ENCODE peak calls at places on chromosomes 2 and 18, in nine cellular contexts. Z is SJSA1; U is left lung; I is CD8-positive, alpha-beta T cell; Y is heart right ventricle; J is upper lobe of right lung; R is mesenchymal stem cell; H is psoas muscle; E is OCI-LY7. T is an unnamed sample.

GRCh38 chr18:50372743-50373142 is 2.1 kb upstream of the SKA1 start:
- DNase-seq in Z (no peak), U (no peak), I (no peak), Y (no peak), J (no peak), R (no peak), H (no peak), E (peak; percentile 26), T (no peak)

GRCh38 chr18:24735504-24736243 is 275.2 kb downstream of the HRH4 start:
- DNase-seq in Z (no peak), U (no peak), I (no peak), Y (no peak), J (no peak), R (no peak), H (no peak), E (no peak), T (no peak)

GRCh38 chr2:168961450-168962229 is 60.5 kb downstream of the G6PC2 start:
- DNase-seq in Z (no peak), U (no peak), I (peak; percentile 22), Y (no peak), J (no peak), R (peak; percentile 81), H (no peak), E (peak; percentile 68), T (no peak)

GRCh38 chr2:238155051-238155760 is 3.6 kb upstream of the ERFE start:
- DNase-seq in Z (no peak), U (no peak), I (no peak), Y (peak; percentile 46), J (no peak), R (peak; percentile 86), H (peak; percentile 65), E (no peak), T (no peak)

GRCh38 chr2:60549250-60550150 is 4.0 kb downstream of the BCL11A start:
- DNase-seq in Z (no peak), U (peak; percentile 45), I (no peak), Y (peak; percentile 36), J (peak; percentile 80), R (peak; percentile 39), H (no peak), E (peak; percentile 71), T (no peak)

GRCh38 chr2:149259136-149259535 is 71.3 kb upstream of the LYPD6 start:
- DNase-seq in Z (no peak), U (no peak), I (no peak), Y (no peak), J (no peak), R (no peak), H (no peak), E (no peak), T (no peak)

GRCh38 chr2:70939847-70940580 is 4.3 kb downstream of the ATP6V1B1 start:
- DNase-seq in Z (no peak), U (no peak), I (no peak), Y (no peak), J (peak; percentile 51), R (no peak), H (no peak), E (no peak), T (no peak)

GRCh38 chr18:22563098-22563707 is 145.5 kb upstream of the CTAGE1 start:
- DNase-seq in Z (peak; percentile 65), U (no peak), I (peak; percentile 14), Y (no peak), J (no peak), R (peak; percentile 91), H (no peak), E (peak; percentile 39), T (no peak)

GRCh38 chr18:22485808-22486244 is 68.1 kb upstream of the CTAGE1 start:
- DNase-seq in Z (no peak), U (no peak), I (no peak), Y (no peak), J (no peak), R (peak; percentile 51), H (no peak), E (no peak), T (no peak)

GRCh38 chr18:48667276-48668254 is 128.7 kb downstream of the CTIF start:
- DNase-seq in Z (no peak), U (no peak), I (no peak), Y (no peak), J (peak; percentile 43), R (no peak), H (no peak), E (peak; percentile 27), T (peak; percentile 57)

GRCh38 chr2:55097462-55098410 is 47.5 kb upstream of the RTN4 start:
- DNase-seq in Z (no peak), U (no peak), I (no peak), Y (no peak), J (no peak), R (peak; percentile 63), H (peak; percentile 40), E (no peak), T (no peak)

GRCh38 chr2:72278046-72278445 is 130.4 kb upstream of the CYP26B1 start:
- DNase-seq in Z (no peak), U (no peak), I (no peak), Y (no peak), J (no peak), R (peak; percentile 59), H (no peak), E (no peak), T (no peak)

GRCh38 chr2:102025016-102025491 is 33.3 kb downstream of the IL1R2 start:
- DNase-seq in Z (no peak), U (no peak), I (no peak), Y (no peak), J (no peak), R (peak; percentile 40), H (no peak), E (no peak), T (no peak)

GRCh38 chr18:53191634-53192033 is 851.6 kb downstream of the DCC start:
- DNase-seq in Z (no peak), U (no peak), I (no peak), Y (no peak), J (no peak), R (no peak), H (no peak), E (no peak), T (no peak)

GRCh38 chr2:234682492-234683228 is 185.8 kb upstream of the ARL4C start:
- DNase-seq in Z (no peak), U (no peak), I (no peak), Y (no peak), J (no peak), R (peak; percentile 53), H (no peak), E (no peak), T (no peak)

GRCh38 chr18:76709659-76710645 is 112.4 kb upstream of the ZNF236 start:
- DNase-seq in Z (peak; percentile 64), U (peak; percentile 58), I (peak; percentile 66), Y (peak; percentile 56), J (peak; percentile 78), R (peak; percentile 71), H (peak; percentile 66), E (peak; percentile 56), T (no peak)

GRCh38 chr2:44495544-44495943 is 133.8 kb downstream of the CAMKMT start:
- DNase-seq in Z (no peak), U (no peak), I (no peak), Y (no peak), J (no peak), R (no peak), H (no peak), E (no peak), T (no peak)

GRCh38 chr2:160920791-160921303 is 239.4 kb upstream of the TANK start:
- DNase-seq in Z (peak; percentile 83), U (peak; percentile 46), I (no peak), Y (peak; percentile 20), J (no peak), R (peak; percentile 74), H (peak; percentile 31), E (no peak), T (no peak)

GRCh38 chr2:130288467-130289403 is 54.0 kb upstream of the IMP4 start:
- DNase-seq in Z (no peak), U (no peak), I (no peak), Y (no peak), J (no peak), R (peak; percentile 42), H (peak; percentile 6), E (no peak), T (no peak)

GRCh38 chr2:54558976-54559410 is 102.9 kb downstream of the SPTBN1 start:
- DNase-seq in Z (no peak), U (no peak), I (no peak), Y (no peak), J (no peak), R (peak; percentile 47), H (no peak), E (no peak), T (no peak)

GRCh38 chr2:23524261-23524706 is 139.3 kb downstream of the KLHL29 start:
- DNase-seq in Z (peak; percentile 75), U (no peak), I (no peak), Y (no peak), J (no peak), R (peak; percentile 20), H (peak; percentile 88), E (no peak), T (peak; percentile 92)

DNA sequence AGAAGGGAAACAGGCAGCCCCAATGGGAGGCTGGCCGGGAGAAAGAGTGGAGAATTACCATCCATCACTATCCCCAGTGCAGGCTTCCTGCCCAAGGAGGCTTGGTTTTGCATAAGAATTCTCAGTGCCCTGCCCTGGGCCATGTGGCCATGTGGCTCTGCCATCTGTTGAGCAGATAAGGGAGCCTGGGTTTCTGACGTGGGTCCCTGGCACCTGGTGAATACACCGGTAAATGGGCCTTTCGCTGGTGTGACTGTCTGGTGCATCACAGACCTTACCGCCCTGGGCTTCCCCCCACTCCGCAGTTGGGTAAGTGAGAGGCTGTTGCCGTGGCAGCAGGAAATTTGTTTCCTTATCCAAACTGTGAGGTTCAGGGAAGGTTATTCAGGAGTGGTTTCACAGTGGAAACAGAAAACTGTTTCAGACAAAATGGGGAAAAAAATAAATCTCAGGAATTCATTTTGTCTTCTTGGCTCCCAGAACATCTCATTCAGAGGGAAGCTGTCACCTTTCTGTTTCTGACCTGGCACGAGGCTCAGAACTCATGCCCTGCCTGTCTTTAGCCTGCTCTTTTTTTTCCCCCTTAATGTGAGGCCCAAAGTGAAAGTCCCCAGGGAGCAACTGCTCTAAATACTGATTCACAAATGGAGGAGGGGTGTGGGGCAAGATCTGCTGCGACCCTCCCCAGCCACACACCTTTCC is 54.7 kb upstream of the TMEM163 start:
- DNase-seq in Z (no peak), U (no peak), I (no peak), Y (no peak), J (no peak), R (peak; percentile 28), H (no peak), E (no peak), T (no peak)
- H3K27ac ChIP-seq in Z (no peak overlapping the region), U (no peak overlapping the region), I (no peak overlapping the region), Y (no peak overlapping the region), J (no peak overlapping the region), R (no peak overlapping the region), H (no peak overlapping the region), E (no peak overlapping the region), T (no peak overlapping the region)

GRCh38 chr2:177282787-177283533 is 18.4 kb upstream of the NFE2L2 start:
- DNase-seq in Z (no peak), U (no peak), I (no peak), Y (no peak), J (no peak), R (no peak), H (no peak), E (no peak), T (no peak)
- H3K27ac ChIP-seq in Z (no peak overlapping the region), U (no peak overlapping the region), I (no peak overlapping the region), Y (no peak overlapping the region), J (no peak overlapping the region), R (peak overlapping the region; percentile 69), H (peak overlapping the region; percentile 62), E (no peak overlapping the region), T (peak overlapping the region; percentile 71)

GRCh38 chr2:63699549-63699839 is 110.7 kb downstream of the MDH1 start:
- DNase-seq in Z (no peak), U (no peak), I (no peak), Y (no peak), J (no peak), R (no peak), H (no peak), E (no peak), T (no peak)
- H3K27ac ChIP-seq in Z (peak overlapping the region; percentile 44), U (peak overlapping the region; percentile 30), I (no peak overlapping the region), Y (no peak overlapping the region), J (no peak overlapping the region), R (no peak overlapping the region), H (peak overlapping the region; percentile 38), E (no peak overlapping the region), T (peak overlapping the region; percentile 36)

GRCh38 chr2:128392207-128392606 is 73.5 kb upstream of the HS6ST1 start:
- DNase-seq in Z (no peak), U (no peak), I (no peak), Y (no peak), J (no peak), R (no peak), H (no peak), E (no peak), T (no peak)
- H3K27ac ChIP-seq in Z (no peak overlapping the region), U (no peak overlapping the region), I (no peak overlapping the region), Y (no peak overlapping the region), J (no peak overlapping the region), R (no peak overlapping the region), H (no peak overlapping the region), E (no peak overlapping the region), T (no peak overlapping the region)

T was measured in ascending aorta.